ENCODE peak calls at places on chromosomes 2 and 18, in eight cellular contexts. E is SIG-M5; K is stimulated activated CD8-positive, alpha-beta memory T cell treated with anti-CD3 and anti-CD28 coated beads, Interleukin-7, amount 100 ng/mL, for 1 hour; V is Karpas-422; M is neural crest cell; L is mucosa of gallbladder; Q is Peyer's patch; I is stimulated activated naive CD8-positive, alpha-beta T cell treated with anti-CD3 and anti-CD28 coated beads, Interleukin-15, Interleukin-2, amounts not matched to agents 100 U/mL and 50 U/mL, for 24 hours. U is an unnamed sample.
A peak's percentile ranks its signal among the peaks of the same experiment; 100 is the strongest.

GRCh38 chr2:108938069-108938710 is 50.8 kb downstream of the EDAR start:
- DNase-seq in E (no peak), K (no peak), V (no peak), M (no peak), L (no peak), Q (no peak), I (no peak), U (no peak)

GRCh38 chr2:166545473-166545872 is 51.4 kb upstream of the SCN7A start:
- DNase-seq in E (no peak), K (no peak), V (no peak), M (no peak), L (no peak), Q (no peak), I (no peak), U (no peak)

GRCh38 chr2:17327649-17328048 is 190.6 kb downstream of the RAD51AP2 start:
- DNase-seq in E (no peak), K (no peak), V (no peak), M (no peak), L (no peak), Q (no peak), I (no peak), U (no peak)

GRCh38 chr2:162636206-162636728 is 202.3 kb downstream of the KCNH7 start:
- DNase-seq in E (no peak), K (no peak), V (no peak), M (no peak), L (no peak), Q (no peak), I (no peak), U (no peak)

GRCh38 chr2:19209575-19210341 is 148.7 kb downstream of the OSR1 start:
- DNase-seq in E (no peak), K (no peak), V (peak; percentile 42), M (no peak), L (no peak), Q (no peak), I (no peak), U (no peak)

GRCh38 chr2:157194097-157194688 is 63.3 kb upstream of the GALNT5 start:
- DNase-seq in E (no peak), K (no peak), V (peak; percentile 81), M (peak; percentile 9), L (no peak), Q (no peak), I (no peak), U (peak; percentile 42)

GRCh38 chr18:68436485-68436884 is 278.4 kb downstream of the TMX3 start:
- DNase-seq in E (no peak), K (no peak), V (no peak), M (no peak), L (no peak), Q (no peak), I (no peak), U (peak; percentile 16)

GRCh38 chr2:146806295-146807005 is 1038.4 kb upstream of the ACVR2A start:
- DNase-seq in E (no peak), K (no peak), V (no peak), M (no peak), L (no peak), Q (no peak), I (no peak), U (no peak)

GRCh38 chr18:23141022-23141999 is 6.0 kb downstream of the CABLES1 start:
- DNase-seq in E (no peak), K (no peak), V (no peak), M (no peak), L (peak; percentile 86), Q (peak; percentile 88), I (no peak), U (peak; percentile 39)

GRCh38 chr2:236631361-236632291 is 62.0 kb downstream of the ACKR3 start:
- DNase-seq in E (no peak), K (no peak), V (no peak), M (no peak), L (peak; percentile 25), Q (peak; percentile 27), I (no peak), U (no peak)

GRCh38 chr2:188450740-188451480 is 159.2 kb downstream of the GULP1 start:
- DNase-seq in E (no peak), K (no peak), V (no peak), M (no peak), L (no peak), Q (no peak), I (no peak), U (no peak)

GRCh38 chr2:54575379-54575888 is 119.3 kb downstream of the SPTBN1 start:
- DNase-seq in E (no peak), K (no peak), V (no peak), M (no peak), L (no peak), Q (no peak), I (no peak), U (no peak)

U was measured in DMS153.